ENCODE peak calls at places on chromosomes 1 and 21, in five cellular contexts. D, U, J, A and E are unnamed samples.

GRCh38 chr21:35825370-35825769 is 235.0 kb downstream of the SETD4 start:
- DNase-seq in D (no peak), A (no peak), U (no peak), J (no peak), E (no peak)

GRCh38 chr1:145874646-145875045 is 11.0 kb downstream of the ANKRD35 start:
- DNase-seq in U (no peak), D (no peak), J (no peak), A (no peak), E (no peak)

GRCh38 chr1:115771847-115772457 is 3.4 kb upstream of the CASQ2 start:
- DNase-seq in A (peak; percentile 28), U (peak; percentile 97), J (no peak), D (peak; percentile 78), E (no peak)

GRCh38 chr1:228066416-228066815 is 16.1 kb upstream of the ARF1 start:
- DNase-seq in D (no peak), U (no peak), J (no peak), A (no peak), E (no peak)

GRCh38 chr21:29190920-29191319 is 60.5 kb downstream of the MAP3K7CL start:
- DNase-seq in U (no peak), J (no peak), A (no peak), D (no peak), E (no peak)

GRCh38 chr1:182764029-182764768 is 25.4 kb upstream of the NPL start:
- DNase-seq in D (no peak), A (no peak), J (no peak), U (no peak), E (no peak)

GRCh38 chr21:40049031-40049958 is 182.1 kb downstream of the PCP4 start:
- DNase-seq in A (no peak), D (no peak), J (no peak), U (no peak), E (peak; percentile 2)

GRCh38 chr1:200483491-200484143 is 73.8 kb upstream of the ZNF281 start:
- DNase-seq in D (peak; percentile 96), A (peak; percentile 59), J (no peak), U (peak; percentile 94), E (peak; percentile 86)

GRCh38 chr1:230581446-230582079 is 60.7 kb upstream of the COG2 start:
- DNase-seq in A (no peak), U (peak; percentile 59), D (no peak), J (no peak), E (no peak)

GRCh38 chr1:208183977-208184901 is 59.9 kb downstream of the PLXNA2 start:
- DNase-seq in D (peak; percentile 92), J (no peak), A (no peak), U (no peak), E (no peak)

GRCh38 chr1:46102769-46103476 is 29.5 kb downstream of the PIK3R3 start:
- DNase-seq in D (no peak), A (no peak), U (no peak), J (no peak), E (no peak)

GRCh38 chr1:61481313-61481712 is 243.6 kb downstream of the TM2D1 start:
- DNase-seq in D (no peak), U (no peak), A (no peak), J (no peak), E (no peak)

GRCh38 chr1:109959974-109960744 is 24.4 kb upstream of the AHCYL1 start:
- DNase-seq in D (peak; percentile 84), U (peak; percentile 96), J (no peak), A (no peak), E (peak; percentile 52)

GRCh38 chr1:11294951-11295350 is 22.0 kb downstream of the UBIAD1 start:
- DNase-seq in U (no peak), J (no peak), D (no peak), A (no peak), E (no peak)